ENCODE peak calls at places on chromosomes 13 and 19, in seven cellular contexts. One of them, this sample, is unnamed.
A peak's percentile ranks its signal among the peaks of the same experiment; 100 is the strongest.

GRCh38 chr13:80259159-80259558 is 81.8 kb downstream of the SPRY2 start:
- DNase-seq in neuronal stem cell: no peak
- DNase-seq in H1: no peak
- DNase-seq in mesendoderm: no peak
- DNase-seq in mesenchymal stem cell: no peak
- DNase-seq in H9: no peak
- DNase-seq in trophoblast cell: no peak
- DNase-seq in this sample: no peak

GRCh38 chr13:28464861-28465260 is 30.1 kb downstream of the FLT1 start:
- DNase-seq in mesenchymal stem cell: no peak
- DNase-seq in neuronal stem cell: no peak
- DNase-seq in H1: no peak
- DNase-seq in H9: no peak
- DNase-seq in mesendoderm: no peak
- DNase-seq in trophoblast cell: no peak
- DNase-seq in this sample: no peak

GRCh38 chr19:49020931-49021895 is 2.9 kb downstream of the CGB3 start:
- DNase-seq in mesendoderm: no peak
- DNase-seq in mesenchymal stem cell: peak; percentile 77
- DNase-seq in H1: no peak
- DNase-seq in neuronal stem cell: no peak
- DNase-seq in H9: no peak
- DNase-seq in trophoblast cell: no peak
- DNase-seq in this sample: peak; percentile 25

GRCh38 chr13:32538234-32538620 is 368 bp downstream of the N4BP2L2 start:
- DNase-seq in H1: peak; percentile 46
- DNase-seq in H9: no peak
- DNase-seq in mesenchymal stem cell: peak; percentile 83
- DNase-seq in mesendoderm: no peak
- DNase-seq in trophoblast cell: peak; percentile 61
- DNase-seq in neuronal stem cell: no peak
- DNase-seq in this sample: peak; percentile 62

GRCh38 chr13:76937416-76937815 is 10.9 kb upstream of the ACOD1 start:
- DNase-seq in mesenchymal stem cell: peak; percentile 95
- DNase-seq in H9: no peak
- DNase-seq in mesendoderm: no peak
- DNase-seq in H1: no peak
- DNase-seq in neuronal stem cell: no peak
- DNase-seq in trophoblast cell: peak; percentile 89
- DNase-seq in this sample: peak; percentile 97

GRCh38 chr13:113952983-113953520 is 20.8 kb downstream of the C13orf46 start:
- DNase-seq in mesenchymal stem cell: no peak
- DNase-seq in mesendoderm: no peak
- DNase-seq in H9: no peak
- DNase-seq in H1: no peak
- DNase-seq in neuronal stem cell: no peak
- DNase-seq in trophoblast cell: no peak
- DNase-seq in this sample: no peak

GRCh38 chr13:111411186-111411858 is 90.9 kb downstream of the TEX29 start:
- DNase-seq in mesendoderm: no peak
- DNase-seq in mesenchymal stem cell: no peak
- DNase-seq in trophoblast cell: no peak
- DNase-seq in H1: no peak
- DNase-seq in neuronal stem cell: no peak
- DNase-seq in H9: no peak
- DNase-seq in this sample: no peak

GRCh38 chr19:38733493-38734175 is 10.6 kb downstream of the CAPN12 start:
- DNase-seq in neuronal stem cell: no peak
- DNase-seq in trophoblast cell: no peak
- DNase-seq in mesendoderm: no peak
- DNase-seq in mesenchymal stem cell: peak; percentile 28
- DNase-seq in H9: peak; percentile 30
- DNase-seq in H1: no peak
- DNase-seq in this sample: no peak

GRCh38 chr13:113176292-113176691 is 17.8 kb downstream of the PROZ start:
- DNase-seq in trophoblast cell: no peak
- DNase-seq in H9: no peak
- DNase-seq in mesenchymal stem cell: no peak
- DNase-seq in mesendoderm: no peak
- DNase-seq in H1: no peak
- DNase-seq in neuronal stem cell: no peak
- DNase-seq in this sample: no peak

GRCh38 chr19:33098023-33098652 is 17.2 kb downstream of the GPATCH1 start:
- DNase-seq in mesenchymal stem cell: no peak
- DNase-seq in trophoblast cell: peak; percentile 61
- DNase-seq in mesendoderm: no peak
- DNase-seq in H9: no peak
- DNase-seq in neuronal stem cell: no peak
- DNase-seq in H1: no peak
- DNase-seq in this sample: no peak

GRCh38 chr13:96996097-96996496 is 1.8 kb upstream of the OXGR1 start:
- DNase-seq in mesenchymal stem cell: no peak
- DNase-seq in H9: no peak
- DNase-seq in mesendoderm: no peak
- DNase-seq in trophoblast cell: no peak
- DNase-seq in H1: no peak
- DNase-seq in neuronal stem cell: no peak
- DNase-seq in this sample: no peak

GRCh38 chr13:110137677-110138008 is 169.3 kb downstream of the COL4A1 start:
- DNase-seq in H1: no peak
- DNase-seq in trophoblast cell: no peak
- DNase-seq in neuronal stem cell: no peak
- DNase-seq in mesenchymal stem cell: no peak
- DNase-seq in mesendoderm: no peak
- DNase-seq in H9: no peak
- DNase-seq in this sample: no peak

GRCh38 chr13:105918842-105919741 is 616.4 kb downstream of the EFNB2 start:
- DNase-seq in neuronal stem cell: no peak
- DNase-seq in mesenchymal stem cell: peak; percentile 86
- DNase-seq in trophoblast cell: peak; percentile 95
- DNase-seq in mesendoderm: peak; percentile 90
- DNase-seq in H1: no peak
- DNase-seq in H9: peak; percentile 51
- DNase-seq in this sample: peak; percentile 82

GRCh38 chr13:30872195-30872594 is 33.9 kb upstream of the MEDAG start:
- DNase-seq in mesendoderm: no peak
- DNase-seq in neuronal stem cell: no peak
- DNase-seq in H9: no peak
- DNase-seq in mesenchymal stem cell: no peak
- DNase-seq in trophoblast cell: no peak
- DNase-seq in H1: no peak
- DNase-seq in this sample: no peak

GRCh38 chr13:87255394-87255793 is 415.8 kb upstream of the SLITRK5 start:
- DNase-seq in H9: no peak
- DNase-seq in neuronal stem cell: no peak
- DNase-seq in mesendoderm: no peak
- DNase-seq in H1: no peak
- DNase-seq in trophoblast cell: no peak
- DNase-seq in mesenchymal stem cell: no peak
- DNase-seq in this sample: no peak

GRCh38 chr13:40484981-40485380 is 181.5 kb downstream of the FOXO1 start:
- DNase-seq in trophoblast cell: no peak
- DNase-seq in mesenchymal stem cell: no peak
- DNase-seq in neuronal stem cell: no peak
- DNase-seq in H1: no peak
- DNase-seq in mesendoderm: no peak
- DNase-seq in H9: no peak
- DNase-seq in this sample: no peak

DNA sequence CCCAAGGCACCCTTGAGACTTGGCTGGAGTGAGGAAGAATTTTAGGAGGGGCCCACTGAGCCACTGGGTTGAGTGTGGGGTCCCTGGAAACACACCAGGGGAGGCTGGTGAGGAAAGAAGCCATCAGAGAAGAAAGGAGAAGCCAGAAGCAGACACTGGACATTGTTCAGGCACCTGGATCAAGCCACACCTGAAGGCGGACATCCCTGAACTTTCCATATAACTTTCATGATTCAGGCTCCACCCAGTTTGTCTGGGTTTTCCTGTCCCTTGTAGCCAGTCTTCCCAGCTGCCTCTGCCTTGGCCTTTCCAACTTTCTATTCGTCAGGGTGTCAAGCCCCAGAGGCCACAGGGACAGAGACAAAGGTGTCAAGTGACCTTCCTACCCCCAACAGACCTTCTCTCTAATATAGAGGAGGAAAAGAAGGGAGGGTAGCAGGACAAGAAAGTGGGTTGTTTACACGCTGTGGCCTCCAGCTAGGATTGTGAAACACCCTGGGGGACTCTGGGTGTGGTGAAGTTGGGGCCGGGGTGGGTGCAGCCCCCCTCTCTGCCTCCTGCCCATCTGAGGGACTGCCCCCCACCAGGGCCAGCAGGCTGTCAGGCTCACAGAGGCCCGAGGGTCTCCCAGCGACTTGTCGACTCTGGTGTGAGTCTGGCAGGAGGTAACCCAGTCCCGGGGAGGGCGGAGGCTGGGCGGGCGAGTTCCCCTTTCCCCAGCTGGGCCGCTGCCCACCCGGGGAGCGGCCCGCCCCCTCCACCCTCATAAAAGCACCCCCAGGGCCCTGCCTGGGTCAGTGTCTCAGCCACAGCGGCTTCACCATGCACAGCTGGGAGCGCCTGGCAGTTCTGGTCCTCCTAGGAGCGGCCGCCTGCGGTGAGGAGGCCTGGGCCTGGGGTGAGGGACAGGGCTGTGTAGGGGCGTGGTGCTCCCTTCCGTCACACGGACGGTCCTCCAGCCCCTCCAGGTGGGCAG is at the start of gene CFD:
- DNase-seq in H9: no peak
- DNase-seq in neuronal stem cell: no peak
- DNase-seq in mesendoderm: no peak
- DNase-seq in H1: no peak
- DNase-seq in trophoblast cell: no peak
- DNase-seq in mesenchymal stem cell: no peak
- DNase-seq in this sample: no peak
- H3K4me1 ChIP-seq in H9: no peaks in the 10 kb centered on the region
- H3K4me1 ChIP-seq in neuronal stem cell: peaks cover 2% of the 10 kb centered on the region
- H3K4me1 ChIP-seq in mesendoderm: no peaks in the 10 kb centered on the region
- H3K4me1 ChIP-seq in H1: no peaks in the 10 kb centered on the region
- H3K4me1 ChIP-seq in trophoblast cell: peaks cover 9% of the 10 kb centered on the region
- H3K4me1 ChIP-seq in mesenchymal stem cell: peaks cover 30% of the 10 kb centered on the region
- H3K4me1 ChIP-seq in this sample: peaks cover 3% of the 10 kb centered on the region

GRCh38 chr19:15544970-15545369 is 36.6 kb downstream of the CYP4F22 start:
- DNase-seq in mesenchymal stem cell: no peak
- DNase-seq in H1: no peak
- DNase-seq in mesendoderm: no peak
- DNase-seq in trophoblast cell: no peak
- DNase-seq in H9: no peak
- DNase-seq in neuronal stem cell: no peak
- DNase-seq in this sample: no peak
- H2BK120ac ChIP-seq in mesenchymal stem cell: no peak overlapping the region
- H2BK120ac ChIP-seq in H1: no peak overlapping the region
- H2BK120ac ChIP-seq in mesendoderm: no peak overlapping the region
- H2BK120ac ChIP-seq in trophoblast cell: no peak overlapping the region
- H2BK120ac ChIP-seq in H9: no peak overlapping the region
- H2BK120ac ChIP-seq in neuronal stem cell: no peak overlapping the region
- H2BK120ac ChIP-seq in this sample: no peak overlapping the region

DNA sequence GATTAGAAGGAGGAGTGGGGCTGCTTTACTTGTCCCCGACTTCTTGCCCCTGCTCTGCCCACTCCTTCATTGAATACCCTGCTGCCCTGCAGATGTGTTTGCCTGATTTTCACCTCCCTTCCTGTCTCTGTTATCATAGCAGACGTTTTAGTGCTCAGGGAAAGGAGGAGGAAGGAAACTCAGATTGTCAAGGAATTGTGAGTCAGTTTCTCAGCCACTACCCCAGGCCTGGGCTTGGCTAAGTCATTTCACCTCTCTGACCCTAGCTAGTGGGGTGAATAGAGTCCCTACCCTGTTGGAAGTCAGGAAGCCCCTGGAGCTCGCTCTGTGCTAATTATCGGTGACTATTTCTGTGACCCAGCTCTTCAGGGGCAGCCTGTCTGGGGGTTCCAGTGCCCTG is 3.9 kb downstream of the BCKDHA start:
- DNase-seq in trophoblast cell: no peak
- DNase-seq in H1: no peak
- DNase-seq in neuronal stem cell: no peak
- DNase-seq in H9: no peak
- DNase-seq in mesendoderm: no peak
- DNase-seq in mesenchymal stem cell: no peak
- DNase-seq in this sample: no peak
- H3K4me1 ChIP-seq in trophoblast cell: peaks cover 3% of the 10 kb centered on the region
- H3K4me1 ChIP-seq in H1: no peaks in the 10 kb centered on the region
- H3K4me1 ChIP-seq in neuronal stem cell: peaks cover 5% of the 10 kb centered on the region
- H3K4me1 ChIP-seq in H9: no peaks in the 10 kb centered on the region
- H3K4me1 ChIP-seq in mesendoderm: no peaks in the 10 kb centered on the region
- H3K4me1 ChIP-seq in mesenchymal stem cell: peaks cover 5% of the 10 kb centered on the region
- H3K4me1 ChIP-seq in this sample: peaks cover 4% of the 10 kb centered on the region

GRCh38 chr19:1073956-1074511 is 7.1 kb downstream of the ARHGAP45 start:
- DNase-seq in mesenchymal stem cell: no peak
- DNase-seq in trophoblast cell: no peak
- DNase-seq in mesendoderm: no peak
- DNase-seq in neuronal stem cell: no peak
- DNase-seq in H9: no peak
- DNase-seq in H1: no peak
- DNase-seq in this sample: no peak
- H2BK120ac ChIP-seq in mesenchymal stem cell: no peak overlapping the region
- H2BK120ac ChIP-seq in trophoblast cell: no peak overlapping the region
- H2BK120ac ChIP-seq in mesendoderm: no peak overlapping the region
- H2BK120ac ChIP-seq in neuronal stem cell: no peak overlapping the region
- H2BK120ac ChIP-seq in H9: no peak overlapping the region
- H2BK120ac ChIP-seq in H1: no peak overlapping the region
- H2BK120ac ChIP-seq in this sample: no peak overlapping the region

GRCh38 chr19:55157064-55157908 is at the start of gene TNNI3:
- DNase-seq in trophoblast cell: no peak
- DNase-seq in mesenchymal stem cell: no peak
- DNase-seq in H9: no peak
- DNase-seq in mesendoderm: no peak
- DNase-seq in neuronal stem cell: no peak
- DNase-seq in H1: no peak
- DNase-seq in this sample: no peak
- H3K4me1 ChIP-seq in trophoblast cell: no peaks in the 10 kb centered on the region
- H3K4me1 ChIP-seq in mesenchymal stem cell: peaks cover 33% of the 10 kb centered on the region
- H3K4me1 ChIP-seq in H9: no peaks in the 10 kb centered on the region
- H3K4me1 ChIP-seq in mesendoderm: no peaks in the 10 kb centered on the region
- H3K4me1 ChIP-seq in neuronal stem cell: peaks cover 7% of the 10 kb centered on the region
- H3K4me1 ChIP-seq in H1: peaks cover 3% of the 10 kb centered on the region
- H3K4me1 ChIP-seq in this sample: peaks cover 2% of the 10 kb centered on the region

GRCh38 chr13:49026851-49027250 is 51.1 kb downstream of the FNDC3A start:
- DNase-seq in H9: no peak
- DNase-seq in trophoblast cell: no peak
- DNase-seq in mesenchymal stem cell: peak; percentile 7
- DNase-seq in H1: no peak
- DNase-seq in neuronal stem cell: no peak
- DNase-seq in mesendoderm: no peak
- DNase-seq in this sample: peak; percentile 48
- H2BK120ac ChIP-seq in H9: no peak overlapping the region
- H2BK120ac ChIP-seq in trophoblast cell: no peak overlapping the region
- H2BK120ac ChIP-seq in mesenchymal stem cell: no peak overlapping the region
- H2BK120ac ChIP-seq in H1: no peak overlapping the region
- H2BK120ac ChIP-seq in neuronal stem cell: no peak overlapping the region
- H2BK120ac ChIP-seq in mesendoderm: no peak overlapping the region
- H2BK120ac ChIP-seq in this sample: no peak overlapping the region

DNA sequence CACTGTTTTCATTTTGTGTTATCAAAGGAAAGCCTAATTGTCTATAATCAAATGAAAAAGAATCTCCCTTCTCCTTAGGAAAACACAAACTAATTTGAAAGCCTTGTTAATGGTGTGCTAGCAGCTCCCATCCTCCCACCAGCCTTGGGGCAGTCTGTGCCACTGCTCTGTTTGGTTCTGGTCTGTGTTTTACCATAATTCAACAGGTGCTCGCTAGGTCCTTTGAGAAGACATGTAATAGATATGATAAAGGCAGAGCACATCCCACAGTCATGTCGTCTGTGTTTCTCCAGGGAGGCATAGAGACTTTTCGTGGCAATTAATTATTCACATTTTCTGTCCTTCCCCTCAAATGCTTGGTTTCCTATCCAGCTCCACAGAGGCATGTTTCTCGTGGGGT is 23.8 kb downstream of the FAM124A start:
- DNase-seq in mesendoderm: no peak
- DNase-seq in trophoblast cell: no peak
- DNase-seq in H1: no peak
- DNase-seq in mesenchymal stem cell: no peak
- DNase-seq in neuronal stem cell: no peak
- DNase-seq in H9: no peak
- DNase-seq in this sample: no peak
- H3K4me1 ChIP-seq in mesendoderm: no peaks in the 10 kb centered on the region
- H3K4me1 ChIP-seq in trophoblast cell: no peaks in the 10 kb centered on the region
- H3K4me1 ChIP-seq in H1: peaks cover 43% of the 10 kb centered on the region
- H3K4me1 ChIP-seq in mesenchymal stem cell: peaks cover 11% of the 10 kb centered on the region
- H3K4me1 ChIP-seq in neuronal stem cell: peaks cover 28% of the 10 kb centered on the region
- H3K4me1 ChIP-seq in H9: peaks cover 40% of the 10 kb centered on the region
- H3K4me1 ChIP-seq in this sample: no peaks in the 10 kb centered on the region